ENCODE peak calls at places on chromosome 1, in eight cellular contexts. S is uterus, P is tibial nerve, J is esophagus muscularis mucosa, F is GM12892, O is transverse colon, I is sigmoid colon, A is spleen. V is an unnamed sample.

GRCh38 chr1:183783896-183784637 is 20.9 kb upstream of the RGL1 start:
- DNase-seq in O (peak; percentile 14), I (peak; percentile 90), J (no peak), F (no peak), P (peak; percentile 51), A (no peak), S (peak; percentile 68), V (peak; percentile 16)

GRCh38 chr1:173504268-173504667 is 27.1 kb downstream of the PRDX6 start:
- DNase-seq in S (no peak), O (no peak), F (no peak), J (no peak), I (no peak), P (no peak), A (no peak), V (no peak)

GRCh38 chr1:60678381-60678780 is 404.0 kb upstream of the NFIA start:
- DNase-seq in J (no peak), I (no peak), O (no peak), S (no peak), P (no peak), A (no peak), F (no peak), V (no peak)

GRCh38 chr1:112515311-112516009 is 6.7 kb downstream of the WNT2B start:
- DNase-seq in A (no peak), J (no peak), S (no peak), F (no peak), O (no peak), P (no peak), I (no peak), V (peak; percentile 81)

GRCh38 chr1:175918364-175918801 is 175.0 kb upstream of the TNR start:
- DNase-seq in O (no peak), S (no peak), P (no peak), I (no peak), A (no peak), F (no peak), J (no peak), V (no peak)

GRCh38 chr1:189764391-189765320 is 713.0 kb downstream of the BRINP3 start:
- DNase-seq in O (no peak), P (no peak), J (no peak), A (no peak), S (no peak), F (no peak), I (no peak), V (no peak)

GRCh38 chr1:18535391-18536210 is 54.9 kb downstream of the KLHDC7A start:
- DNase-seq in J (peak; percentile 60), A (peak; percentile 42), O (peak; percentile 63), S (no peak), P (no peak), F (no peak), I (no peak), V (no peak)

GRCh38 chr1:240496356-240496755 is 115.6 kb downstream of the GREM2 start:
- DNase-seq in J (no peak), A (no peak), S (no peak), O (no peak), F (no peak), I (no peak), P (no peak), V (no peak)

GRCh38 chr1:89001510-89001909 is 9.1 kb upstream of the KYAT3 start:
- DNase-seq in J (no peak), I (no peak), P (no peak), F (no peak), A (no peak), O (no peak), S (no peak), V (no peak)

GRCh38 chr1:28062806-28063205 is 25.6 kb downstream of the EYA3 start:
- DNase-seq in S (no peak), A (no peak), J (no peak), P (no peak), F (no peak), O (no peak), I (no peak), V (no peak)

GRCh38 chr1:109273570-109274288 is 9.2 kb downstream of the PSRC1 start:
- DNase-seq in O (no peak), J (no peak), P (no peak), S (no peak), A (peak; percentile 67), I (no peak), F (no peak), V (no peak)

GRCh38 chr1:109275706-109276345 is 7.1 kb downstream of the PSRC1 start:
- DNase-seq in O (no peak), S (no peak), P (no peak), A (peak; percentile 72), J (no peak), F (no peak), I (no peak), V (no peak)

GRCh38 chr1:109272831-109273547 is 10.0 kb downstream of the PSRC1 start:
- DNase-seq in F (no peak), O (peak; percentile 4), J (no peak), I (no peak), A (no peak), P (no peak), S (no peak), V (no peak)

GRCh38 chr1:109272021-109272799 is 10.7 kb downstream of the PSRC1 start:
- DNase-seq in F (no peak), O (peak; percentile 5), J (no peak), A (peak; percentile 63), S (no peak), P (no peak), I (no peak), V (no peak)

DNA sequence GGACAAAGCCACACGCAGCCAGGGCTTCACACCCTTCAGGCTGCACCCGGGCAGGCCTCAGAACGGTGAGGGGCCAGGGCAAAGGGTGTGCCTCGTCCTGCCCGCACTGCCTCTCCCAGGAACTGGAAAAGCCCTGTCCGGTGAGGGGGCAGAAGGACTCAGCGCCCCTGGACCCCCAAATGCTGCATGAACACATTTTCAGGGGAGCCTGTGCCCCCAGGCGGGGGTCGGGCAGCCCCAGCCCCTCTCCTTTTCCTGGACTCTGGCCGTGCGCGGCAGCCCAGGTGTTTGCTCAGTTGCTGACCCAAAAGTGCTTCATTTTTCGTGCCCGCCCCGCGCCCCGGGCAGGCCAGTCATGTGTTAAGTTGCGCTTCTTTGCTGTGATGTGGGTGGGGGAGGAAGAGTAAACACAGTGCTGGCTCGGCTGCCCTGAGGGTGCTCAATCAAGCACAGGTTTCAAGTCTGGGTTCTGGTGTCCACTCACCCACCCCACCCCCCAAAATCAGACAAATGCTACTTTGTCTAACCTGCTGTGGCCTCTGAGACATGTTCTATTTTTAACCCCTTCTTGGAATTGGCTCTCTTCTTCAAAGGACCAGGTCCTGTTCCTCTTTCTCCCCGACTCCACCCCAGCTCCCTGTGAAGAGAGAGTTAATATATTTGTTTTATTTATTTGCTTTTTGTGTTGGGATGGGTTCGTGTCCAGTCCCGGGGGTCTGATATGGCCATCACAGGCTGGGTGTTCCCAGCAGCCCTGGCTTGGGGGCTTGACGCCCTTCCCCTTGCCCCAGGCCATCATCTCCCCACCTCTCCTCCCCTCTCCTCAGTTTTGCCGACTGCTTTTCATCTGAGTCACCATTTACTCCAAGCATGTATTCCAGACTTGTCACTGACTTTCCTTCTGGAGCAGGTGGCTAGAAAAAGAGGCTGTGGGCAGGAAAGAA is 8.1 kb downstream of the PSRC1 start:
- DNase-seq in A (peak; percentile 66), I (peak; percentile 87), F (no peak), P (peak; percentile 86), O (peak; percentile 64), S (peak; percentile 76), J (no peak), V (peak; percentile 72)
- TF ChIP-seq POLR2A in A (no peak), I (no peak), F (no peak), P (peak; percentile 45), O (no peak), S (no peak), J (no peak), V (no peak)

GRCh38 chr1:117366281-117366981 is 818 bp upstream of the MAN1A2 start:
- DNase-seq in O (peak; percentile 92), F (peak; percentile 70), J (peak; percentile 93), A (peak; percentile 97), S (peak; percentile 83), I (peak; percentile 93), P (peak; percentile 77), V (peak; percentile 61)

GRCh38 chr1:117365350-117366280 is 1.6 kb upstream of the MAN1A2 start:
- DNase-seq in O (no peak), I (no peak), S (no peak), J (no peak), F (no peak), A (no peak), P (no peak), V (no peak)

GRCh38 chr1:117367769-117368059 is 465 bp downstream of the MAN1A2 start:
- DNase-seq in O (no peak), J (no peak), A (no peak), F (no peak), P (no peak), S (no peak), I (no peak), V (no peak)

GRCh38 chr1:117368116-117369108 is 1.2 kb downstream of the MAN1A2 start:
- DNase-seq in I (no peak), O (no peak), P (no peak), S (no peak), A (no peak), F (no peak), J (no peak), V (no peak)

GRCh38 chr1:117366982-117367768 is at the start of gene MAN1A2:
- DNase-seq in P (peak; percentile 67), F (peak; percentile 53), I (peak; percentile 95), O (peak; percentile 92), J (peak; percentile 96), A (peak; percentile 98), S (peak; percentile 85), V (peak; percentile 78)
- TF ChIP-seq POLR2A in P (peak; percentile 79), F (peak; percentile 58), I (peak; percentile 65), O (peak; percentile 84), J (no peak), A (no peak), S (peak; percentile 58), V (peak; percentile 66)

GRCh38 chr1:155273134-155273982 is at the start of gene CLK2:
- DNase-seq in O (peak; percentile 97), I (peak; percentile 98), S (peak; percentile 91), J (peak; percentile 98), P (peak; percentile 87), A (peak; percentile 100), F (peak; percentile 99), V (peak; percentile 92)

GRCh38 chr1:155269381-155269780 is 3.9 kb downstream of the CLK2 start:
- DNase-seq in F (no peak), O (no peak), P (no peak), S (no peak), I (no peak), A (peak; percentile 55), J (no peak), V (no peak)

GRCh38 chr1:155277070-155277895 is at the start of gene HCN3:
- DNase-seq in A (peak; percentile 97), O (peak; percentile 99), S (peak; percentile 98), J (peak; percentile 99), I (peak; percentile 99), F (peak; percentile 93), P (peak; percentile 98), V (peak; percentile 97)

GRCh38 chr1:155268630-155269029 is 4.7 kb downstream of the CLK2 start:
- DNase-seq in J (no peak), F (no peak), A (peak; percentile 56), O (no peak), P (no peak), I (no peak), S (no peak), V (no peak)

GRCh38 chr1:155272466-155273133 is 704 bp downstream of the CLK2 start:
- DNase-seq in O (no peak), P (no peak), A (no peak), F (no peak), I (no peak), J (no peak), S (peak; percentile 26), V (peak; percentile 74)
- TF ChIP-seq POLR2A in O (no peak), P (no peak), A (no peak), F (no peak), I (no peak), J (no peak), S (no peak), V (peak; percentile 35)

GRCh38 chr1:12230549-12231275 is 882 bp downstream of the VPS13D start:
- DNase-seq in S (no peak), J (no peak), P (no peak), F (peak; percentile 36), O (peak; percentile 61), I (peak; percentile 73), A (peak; percentile 88), V (peak; percentile 35)
- TF ChIP-seq POLR2A in S (no peak), J (no peak), P (no peak), F (no peak), O (peak; percentile 65), I (no peak), A (no peak), V (no peak)

V was measured in H54.